ENCODE peak calls at places on chromosomes 5 and 9, in four cellular contexts. One of them, this sample, is unnamed. For H3K27me3, the result is how much of the 10 kb centered on the place peaks cover.

GRCh38 chr9:70421272-70422180 is 7.1 kb upstream of the KLF9 start:
- DNase-seq in endothelial cell of umbilical vein: peak
- DNase-seq in heart left ventricle: no peak
- DNase-seq in naive thymus-derived CD4-positive, alpha-beta T cell: peak
- DNase-seq in this sample: no peak

GRCh38 chr9:2810424-2811075 is 33.3 kb downstream of the PUM3 start:
- DNase-seq in endothelial cell of umbilical vein: no peak
- DNase-seq in heart left ventricle: no peak
- DNase-seq in naive thymus-derived CD4-positive, alpha-beta T cell: no peak
- DNase-seq in this sample: no peak

GRCh38 chr5:155029240-155029639 is 15.7 kb downstream of the KIF4B start:
- DNase-seq in endothelial cell of umbilical vein: no peak
- DNase-seq in heart left ventricle: no peak
- DNase-seq in naive thymus-derived CD4-positive, alpha-beta T cell: no peak
- DNase-seq in this sample: no peak

GRCh38 chr9:27054841-27055240 is 49.4 kb upstream of the LRRC19 start:
- DNase-seq in endothelial cell of umbilical vein: peak
- DNase-seq in heart left ventricle: no peak
- DNase-seq in naive thymus-derived CD4-positive, alpha-beta T cell: no peak
- DNase-seq in this sample: no peak

GRCh38 chr9:15982182-15982581 is 429.3 kb downstream of the CCDC171 start:
- DNase-seq in endothelial cell of umbilical vein: no peak
- DNase-seq in heart left ventricle: no peak
- DNase-seq in naive thymus-derived CD4-positive, alpha-beta T cell: no peak
- DNase-seq in this sample: no peak

GRCh38 chr5:5736007-5736406 is 313.5 kb downstream of the ICE1 start:
- DNase-seq in endothelial cell of umbilical vein: no peak
- DNase-seq in heart left ventricle: no peak
- DNase-seq in naive thymus-derived CD4-positive, alpha-beta T cell: no peak
- DNase-seq in this sample: no peak

GRCh38 chr9:111099199-111100005 is 61.1 kb upstream of the LPAR1 start:
- DNase-seq in endothelial cell of umbilical vein: no peak
- DNase-seq in heart left ventricle: no peak
- DNase-seq in naive thymus-derived CD4-positive, alpha-beta T cell: no peak
- DNase-seq in this sample: no peak

GRCh38 chr9:137951107-137951506 is 73.5 kb downstream of the CACNA1B start:
- DNase-seq in endothelial cell of umbilical vein: no peak
- DNase-seq in heart left ventricle: peak
- DNase-seq in naive thymus-derived CD4-positive, alpha-beta T cell: no peak
- DNase-seq in this sample: no peak

GRCh38 chr5:56078675-56079500 is 84.1 kb upstream of the IL6ST start:
- DNase-seq in endothelial cell of umbilical vein: no peak
- DNase-seq in heart left ventricle: peak
- DNase-seq in naive thymus-derived CD4-positive, alpha-beta T cell: no peak
- DNase-seq in this sample: no peak

GRCh38 chr5:133943475-133943817 is 25.0 kb downstream of the C5orf15 start:
- DNase-seq in endothelial cell of umbilical vein: no peak
- DNase-seq in heart left ventricle: no peak
- DNase-seq in naive thymus-derived CD4-positive, alpha-beta T cell: no peak
- DNase-seq in this sample: no peak

GRCh38 chr9:5578698-5579085 is 50.2 kb upstream of the RIC1 start:
- DNase-seq in endothelial cell of umbilical vein: peak
- DNase-seq in heart left ventricle: no peak
- DNase-seq in naive thymus-derived CD4-positive, alpha-beta T cell: no peak
- DNase-seq in this sample: no peak

GRCh38 chr5:55033568-55033967 is 9.5 kb downstream of the GZMK start:
- DNase-seq in endothelial cell of umbilical vein: no peak
- DNase-seq in heart left ventricle: no peak
- DNase-seq in naive thymus-derived CD4-positive, alpha-beta T cell: no peak
- DNase-seq in this sample: no peak

GRCh38 chr5:93273176-93273575 is 307.8 kb downstream of the NR2F1-AS1 start:
- DNase-seq in endothelial cell of umbilical vein: peak
- DNase-seq in heart left ventricle: no peak
- DNase-seq in naive thymus-derived CD4-positive, alpha-beta T cell: no peak
- DNase-seq in this sample: no peak

GRCh38 chr5:149133795-149134777 is 7.2 kb upstream of the ABLIM3 start:
- DNase-seq in endothelial cell of umbilical vein: peak
- DNase-seq in heart left ventricle: peak
- DNase-seq in naive thymus-derived CD4-positive, alpha-beta T cell: no peak
- DNase-seq in this sample: no peak

GRCh38 chr5:51495672-51496071 is 112.4 kb downstream of the ISL1 start:
- DNase-seq in endothelial cell of umbilical vein: peak
- DNase-seq in heart left ventricle: no peak
- DNase-seq in naive thymus-derived CD4-positive, alpha-beta T cell: no peak
- DNase-seq in this sample: no peak

GRCh38 chr9:114178756-114179450 is 23.6 kb downstream of the COL27A1 start:
- DNase-seq in endothelial cell of umbilical vein: no peak
- DNase-seq in heart left ventricle: peak
- DNase-seq in naive thymus-derived CD4-positive, alpha-beta T cell: no peak
- DNase-seq in this sample: peak

GRCh38 chr9:114177423-114178064 is 22.2 kb downstream of the COL27A1 start:
- DNase-seq in endothelial cell of umbilical vein: peak
- DNase-seq in heart left ventricle: peak
- DNase-seq in naive thymus-derived CD4-positive, alpha-beta T cell: no peak
- DNase-seq in this sample: peak

GRCh38 chr9:114178076-114178475 is 22.7 kb downstream of the COL27A1 start:
- DNase-seq in endothelial cell of umbilical vein: no peak
- DNase-seq in heart left ventricle: peak
- DNase-seq in naive thymus-derived CD4-positive, alpha-beta T cell: no peak
- DNase-seq in this sample: peak

GRCh38 chr9:114174876-114175771 is 19.8 kb downstream of the COL27A1 start:
- DNase-seq in endothelial cell of umbilical vein: no peak
- DNase-seq in heart left ventricle: peak
- DNase-seq in naive thymus-derived CD4-positive, alpha-beta T cell: no peak
- DNase-seq in this sample: peak

GRCh38 chr9:114176601-114177295 is 21.4 kb downstream of the COL27A1 start:
- DNase-seq in endothelial cell of umbilical vein: no peak
- DNase-seq in heart left ventricle: no peak
- DNase-seq in naive thymus-derived CD4-positive, alpha-beta T cell: no peak
- DNase-seq in this sample: peak
- H3K27ac ChIP-seq in endothelial cell of umbilical vein: no peak
- H3K27ac ChIP-seq in heart left ventricle: peak
- H3K27ac ChIP-seq in naive thymus-derived CD4-positive, alpha-beta T cell: no peak
- H3K27ac ChIP-seq in this sample: no peak

GRCh38 chr5:115486728-115487127 is 57.8 kb downstream of the FEM1C start:
- DNase-seq in endothelial cell of umbilical vein: no peak
- DNase-seq in heart left ventricle: no peak
- DNase-seq in naive thymus-derived CD4-positive, alpha-beta T cell: no peak
- DNase-seq in this sample: no peak
- H3K27me3 ChIP-seq in endothelial cell of umbilical vein: under half
- H3K27me3 ChIP-seq in heart left ventricle: under half
- H3K27me3 ChIP-seq in naive thymus-derived CD4-positive, alpha-beta T cell: under half
- H3K27me3 ChIP-seq in this sample: under half

GRCh38 chr5:107831612-107832395 is 161.1 kb upstream of the EFNA5 start:
- DNase-seq in endothelial cell of umbilical vein: no peak
- DNase-seq in heart left ventricle: no peak
- DNase-seq in naive thymus-derived CD4-positive, alpha-beta T cell: no peak
- DNase-seq in this sample: no peak
- H3K27ac ChIP-seq in endothelial cell of umbilical vein: no peak
- H3K27ac ChIP-seq in heart left ventricle: no peak
- H3K27ac ChIP-seq in naive thymus-derived CD4-positive, alpha-beta T cell: no peak
- H3K27ac ChIP-seq in this sample: no peak

GRCh38 chr9:37269221-37269620 is 148.8 kb downstream of the ZCCHC7 start:
- DNase-seq in endothelial cell of umbilical vein: no peak
- DNase-seq in heart left ventricle: no peak
- DNase-seq in naive thymus-derived CD4-positive, alpha-beta T cell: no peak
- DNase-seq in this sample: no peak
- H3K27me3 ChIP-seq in endothelial cell of umbilical vein: under half
- H3K27me3 ChIP-seq in heart left ventricle: under half
- H3K27me3 ChIP-seq in naive thymus-derived CD4-positive, alpha-beta T cell: under half
- H3K27me3 ChIP-seq in this sample: under half

GRCh38 chr9:98929866-98930265 is 13.8 kb upstream of the COL15A1 start:
- DNase-seq in endothelial cell of umbilical vein: no peak
- DNase-seq in heart left ventricle: no peak
- DNase-seq in naive thymus-derived CD4-positive, alpha-beta T cell: no peak
- DNase-seq in this sample: no peak
- H3K27ac ChIP-seq in endothelial cell of umbilical vein: no peak
- H3K27ac ChIP-seq in heart left ventricle: no peak
- H3K27ac ChIP-seq in naive thymus-derived CD4-positive, alpha-beta T cell: no peak
- H3K27ac ChIP-seq in this sample: no peak

DNA sequence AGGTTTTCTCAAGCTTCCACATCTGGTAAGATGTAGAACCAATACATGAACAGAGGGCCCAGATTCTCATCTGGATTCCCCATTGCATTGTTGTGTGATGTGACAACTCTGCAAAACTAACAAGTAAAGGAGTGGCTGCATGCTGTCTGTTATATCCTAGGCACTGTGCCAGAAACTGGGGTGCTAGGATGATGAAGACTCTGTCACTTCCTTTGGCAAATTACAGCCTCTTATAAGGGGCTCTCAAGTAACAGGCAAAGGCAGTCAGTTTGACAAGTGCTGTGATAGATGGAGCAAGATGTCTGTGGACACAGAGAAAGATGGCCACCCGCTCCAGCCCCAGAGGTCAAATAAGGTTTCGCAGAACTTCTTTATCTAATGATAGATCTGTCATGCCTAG is 115.7 kb downstream of the PAPPA start:
- DNase-seq in endothelial cell of umbilical vein: peak
- DNase-seq in heart left ventricle: no peak
- DNase-seq in naive thymus-derived CD4-positive, alpha-beta T cell: no peak
- DNase-seq in this sample: no peak
- H3K27me3 ChIP-seq in endothelial cell of umbilical vein: under half
- H3K27me3 ChIP-seq in heart left ventricle: under half
- H3K27me3 ChIP-seq in naive thymus-derived CD4-positive, alpha-beta T cell: under half
- H3K27me3 ChIP-seq in this sample: under half

This sample was measured in spleen.